ENCODE peak calls at places on chromosomes 5 and 9, in six cellular contexts. T is cardiac muscle cell; X is mesendoderm; C is GM23248; W is psoas muscle; N is effector memory CD4-positive, alpha-beta T cell. L is an unnamed sample. For H3K4me1 and H3K27me3, the result is how much of the 10 kb centered on the place peaks cover.

GRCh38 chr9:114911167-114911821 is 19.1 kb downstream of the TNFSF8 start:
- DNase-seq in T (peak), X (peak), C (peak), W (no peak), N (no peak), L (no peak)

GRCh38 chr5:144484124-144484897 is 313.6 kb downstream of the KCTD16 start:
- DNase-seq in T (no peak), X (peak), C (peak), W (no peak), N (no peak), L (no peak)

GRCh38 chr5:131795128-131795719 is 1.6 kb downstream of the FNIP1 start:
- DNase-seq in T (no peak), X (no peak), C (peak), W (no peak), N (no peak), L (no peak)

GRCh38 chr9:134706522-134706921 is 64.9 kb downstream of the COL5A1 start:
- DNase-seq in T (no peak), X (no peak), C (peak), W (peak), N (no peak), L (no peak)

GRCh38 chr5:103218164-103218563 is 40.4 kb upstream of the MACIR start:
- DNase-seq in T (peak), X (no peak), C (peak), W (no peak), N (no peak), L (no peak)

GRCh38 chr5:140113699-140114263 is at the start of gene PURA:
- DNase-seq in T (peak), X (peak), C (peak), W (peak), N (peak), L (peak)

GRCh38 chr9:79682076-79682736 is 110.4 kb downstream of the TLE4 start:
- DNase-seq in T (peak), X (no peak), C (no peak), W (no peak), N (no peak), L (no peak)

GRCh38 chr5:33257807-33258491 is 182.8 kb upstream of the TARS1 start:
- DNase-seq in T (peak), X (no peak), C (peak), W (no peak), N (no peak), L (no peak)

GRCh38 chr5:2611561-2612096 is 139.8 kb downstream of the IRX2 start:
- DNase-seq in T (no peak), X (no peak), C (no peak), W (no peak), N (no peak), L (no peak)

GRCh38 chr5:132746592-132747063 is 598 bp upstream of the CCNI2 start:
- DNase-seq in T (no peak), X (peak), C (peak), W (no peak), N (no peak), L (no peak)

GRCh38 chr9:69645488-69645887 is 26.7 kb downstream of the APBA1 start:
- DNase-seq in T (no peak), X (peak), C (no peak), W (peak), N (no peak), L (peak)

GRCh38 chr9:88722753-88723152 is 187.8 kb downstream of the NXNL2 start:
- DNase-seq in T (peak), X (peak), C (no peak), W (no peak), N (no peak), L (no peak)

GRCh38 chr5:153584131-153584530 is 93.7 kb downstream of the GRIA1 start:
- DNase-seq in T (no peak), X (no peak), C (no peak), W (no peak), N (no peak), L (no peak)

GRCh38 chr5:57834829-57835554 is 352.4 kb upstream of the ACTBL2 start:
- DNase-seq in T (peak), X (peak), C (no peak), W (no peak), N (no peak), L (peak)

GRCh38 chr5:72005676-72006075 is 101.6 kb upstream of the MAP1B start:
- DNase-seq in T (no peak), X (no peak), C (no peak), W (no peak), N (no peak), L (no peak)

GRCh38 chr5:64763948-64764503 is 4.5 kb downstream of the SREK1IP1 start:
- DNase-seq in T (no peak), X (peak), C (no peak), W (no peak), N (no peak), L (no peak)

GRCh38 chr5:56269216-56269927 is 36.2 kb upstream of the ANKRD55 start:
- DNase-seq in T (peak), X (peak), C (peak), W (no peak), N (peak), L (no peak)

GRCh38 chr5:171785517-171785916 is at the start of gene SMIM23:
- DNase-seq in T (no peak), X (no peak), C (no peak), W (no peak), N (no peak), L (no peak)

GRCh38 chr5:126219616-126220015 is 203.6 kb upstream of the GRAMD2B start:
- DNase-seq in T (no peak), X (no peak), C (no peak), W (no peak), N (no peak), L (no peak)

GRCh38 chr9:20495133-20495532 is 127.2 kb downstream of the MLLT3 start:
- DNase-seq in T (no peak), X (peak), C (no peak), W (no peak), N (no peak), L (no peak)

GRCh38 chr5:157554180-157555030 is 21.2 kb downstream of the ADAM19 start:
- DNase-seq in T (no peak), X (no peak), C (no peak), W (no peak), N (no peak), L (no peak)

GRCh38 chr5:108858959-108859358 is 111.3 kb downstream of the FER start:
- DNase-seq in T (peak), X (no peak), C (peak), W (no peak), N (no peak), L (no peak)

GRCh38 chr9:129459550-129460322 is 161.2 kb downstream of the C9orf50 start:
- DNase-seq in T (no peak), X (no peak), C (peak), W (no peak), N (no peak), L (no peak)

GRCh38 chr9:121050128-121050988 is at the start of gene C5:
- DNase-seq in T (no peak), X (no peak), C (no peak), W (no peak), N (no peak), L (no peak)
- H3K4me3 ChIP-seq in T (no peak), X (no peak), C (no peak), W (no peak), N (no peak), L (peak)

GRCh38 chr5:134111741-134112647 is 2.5 kb upstream of the TCF7 start:
- DNase-seq in T (peak), X (peak), C (peak), W (no peak), N (no peak), L (no peak)

GRCh38 chr5:134113572-134113907 is 941 bp upstream of the TCF7 start:
- DNase-seq in T (no peak), X (no peak), C (no peak), W (no peak), N (no peak), L (no peak)

GRCh38 chr5:134106991-134107701 is 7.3 kb upstream of the TCF7 start:
- DNase-seq in T (no peak), X (no peak), C (no peak), W (peak), N (no peak), L (no peak)

GRCh38 chr5:134112726-134113571 is 1.5 kb upstream of the TCF7 start:
- DNase-seq in T (no peak), X (no peak), C (no peak), W (no peak), N (no peak), L (no peak)

GRCh38 chr5:134110382-134110781 is 4.1 kb upstream of the TCF7 start:
- DNase-seq in T (no peak), X (no peak), C (no peak), W (no peak), N (no peak), L (no peak)
- H3K4me1 ChIP-seq in T (under half), X (under half), C (under half), W (under half), N (half or more), L (under half)

DNA sequence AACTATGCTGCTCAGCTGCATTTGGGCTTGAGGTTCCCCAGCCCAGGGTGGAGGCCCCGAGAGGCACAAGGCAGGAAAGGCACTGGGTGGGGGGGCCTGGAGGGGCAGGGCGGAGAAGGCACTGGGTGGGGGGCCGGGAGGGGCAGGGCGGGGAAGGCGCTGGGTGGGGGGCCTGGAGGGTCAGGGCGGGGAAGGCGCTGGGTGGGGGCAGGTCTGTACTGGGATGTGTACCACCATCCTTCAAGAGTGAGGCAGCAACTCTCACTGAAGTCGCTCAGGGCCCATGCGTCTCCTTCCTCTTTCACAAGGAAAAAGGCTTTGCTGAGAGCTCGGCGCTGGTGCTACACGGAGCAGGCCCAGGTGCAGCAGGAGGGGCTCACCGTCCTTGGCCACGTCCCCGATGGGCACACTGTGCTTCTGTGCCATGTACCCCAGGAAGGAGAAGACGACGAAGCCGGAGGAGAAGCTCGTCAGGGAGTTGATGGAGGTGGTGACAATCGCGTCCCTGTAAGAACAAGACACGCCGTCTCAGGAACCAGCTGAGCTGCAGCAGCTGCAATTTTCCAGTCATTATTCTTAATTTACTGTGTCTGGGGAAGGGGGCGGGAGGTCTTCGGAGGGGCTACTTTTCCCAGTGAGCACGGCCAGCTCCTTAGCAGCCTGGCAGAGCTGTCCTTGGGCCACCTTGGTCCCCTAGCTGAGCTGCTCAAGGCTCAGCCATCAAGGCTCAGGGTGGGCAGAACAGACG is 30.8 kb downstream of the SLC6A3 start:
- DNase-seq in T (no peak), X (no peak), C (peak), W (peak), N (no peak), L (peak)
- H3K27me3 ChIP-seq in T (under half), X (under half), C (under half), W (half or more), N (under half), L (under half)

GRCh38 chr9:95574176-95574575 is 57.4 kb upstream of the PTCH1 start:
- DNase-seq in T (no peak), X (no peak), C (no peak), W (no peak), N (no peak), L (no peak)

GRCh38 chr9:95570646-95571045 is 53.9 kb upstream of the PTCH1 start:
- DNase-seq in T (peak), X (peak), C (peak), W (no peak), N (no peak), L (no peak)

GRCh38 chr9:95572370-95573151 is 55.8 kb upstream of the PTCH1 start:
- DNase-seq in T (peak), X (no peak), C (peak), W (no peak), N (no peak), L (no peak)

GRCh38 chr9:95573463-95573862 is 56.7 kb upstream of the PTCH1 start:
- DNase-seq in T (no peak), X (no peak), C (no peak), W (no peak), N (no peak), L (no peak)

DNA sequence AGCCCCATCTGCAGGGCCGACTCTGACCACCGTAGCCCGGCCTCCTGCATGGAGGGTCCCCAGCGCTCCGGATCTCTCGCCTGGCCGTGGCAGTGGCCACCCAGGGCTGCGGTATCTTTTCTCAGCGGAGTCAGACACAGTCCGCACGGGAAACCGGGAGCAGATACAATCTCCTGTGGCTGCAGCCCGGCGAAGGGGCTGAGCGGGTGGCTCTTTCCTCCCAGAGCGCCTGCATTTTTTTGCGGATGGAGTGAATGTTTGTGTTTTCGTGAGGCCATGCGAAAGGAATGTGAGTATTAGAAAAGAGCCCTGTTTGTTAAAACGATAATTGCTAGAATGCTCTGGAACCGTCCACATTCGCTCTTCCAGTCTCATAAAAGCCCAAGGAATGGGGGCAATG is 53.4 kb upstream of the PTCH1 start:
- DNase-seq in T (peak), X (peak), C (peak), W (no peak), N (no peak), L (no peak)
- H3K4me3 ChIP-seq in T (no peak), X (no peak), C (peak), W (peak), N (no peak), L (no peak)

L was measured in pancreas.